ENCODE peak calls at places on chromosomes 4 and X, in five cellular contexts. I is choroid plexus epithelial cell, D is M059J, X is NCI-H2029, M is testis. B is an unnamed sample.

GRCh38 chrX:78092296-78092695 is 11.8 kb upstream of the PGK1 start:
- DNase-seq in I (peak), D (peak), X (no peak), M (no peak), B (no peak)

GRCh38 chr4:16227462-16227868 is 1.2 kb upstream of the TAPT1 start:
- DNase-seq in I (peak), D (peak), X (no peak), M (peak), B (no peak)

GRCh38 chr4:27024807-27025206 is 164.2 kb downstream of the STIM2 start:
- DNase-seq in I (peak), D (no peak), X (no peak), M (no peak), B (no peak)

GRCh38 chr4:38614198-38614597 is 49.8 kb upstream of the KLF3 start:
- DNase-seq in I (peak), D (no peak), X (no peak), M (no peak), B (no peak)

GRCh38 chrX:101415180-101416130 is 7.4 kb downstream of the HNRNPH2 start:
- DNase-seq in I (peak), D (peak), X (peak), M (peak), B (no peak)

GRCh38 chr4:119040261-119040660 is 95.4 kb upstream of the MYOZ2 start:
- DNase-seq in I (peak), D (no peak), X (no peak), M (no peak), B (no peak)

GRCh38 chr4:108651068-108651794 is 832 bp downstream of the OSTC start:
- DNase-seq in I (peak), D (peak), X (no peak), M (no peak), B (no peak)

GRCh38 chr4:82335043-82335442 is 38.7 kb downstream of the HNRNPD start:
- DNase-seq in I (no peak), D (no peak), X (no peak), M (no peak), B (no peak)

GRCh38 chr4:65665951-65666523 is 4.3 kb downstream of the EPHA5 start:
- DNase-seq in I (no peak), D (peak), X (no peak), M (no peak), B (no peak)

GRCh38 chr4:119656986-119657635 is 28.5 kb upstream of the PDE5A start:
- DNase-seq in I (peak), D (peak), X (no peak), M (no peak), B (no peak)

GRCh38 chrX:146707781-146708180 is 101.8 kb upstream of the CXorf51B start:
- DNase-seq in I (no peak), D (no peak), X (no peak), M (no peak), B (no peak)

GRCh38 chrX:12370444-12371089 is 232.3 kb downstream of the FRMPD4 start:
- DNase-seq in I (peak), D (peak), X (no peak), M (peak), B (no peak)

GRCh38 chrX:101659601-101660063 is at the start of gene ARMCX2:
- DNase-seq in I (peak), D (peak), X (no peak), M (peak), B (no peak)

GRCh38 chr4:108219998-108220397 is 51.3 kb upstream of the LEF1 start:
- DNase-seq in I (peak), D (no peak), X (no peak), M (no peak), B (no peak)

GRCh38 chrX:132837971-132838370 is 120.5 kb downstream of the HS6ST2 start:
- DNase-seq in I (no peak), D (no peak), X (no peak), M (no peak), B (no peak)

GRCh38 chr4:25233737-25234389 is at the start of gene PI4K2B:
- DNase-seq in I (peak), D (peak), X (peak), M (peak), B (peak)

GRCh38 chr4:176053785-176054184 is 11.9 kb upstream of the WDR17 start:
- DNase-seq in I (no peak), D (no peak), X (no peak), M (no peak), B (no peak)

GRCh38 chrX:37347420-37347819 is 1.7 kb upstream of the PRRG1 start:
- DNase-seq in I (peak), D (peak), X (no peak), M (no peak), B (no peak)

GRCh38 chr4:171751538-171751937 is 61.7 kb upstream of the GALNTL6 start:
- DNase-seq in I (no peak), D (no peak), X (no peak), M (no peak), B (no peak)

GRCh38 chrX:23503835-23504539 is 163.3 kb upstream of the PRDX4 start:
- DNase-seq in I (peak), D (peak), X (peak), M (peak), B (no peak)

GRCh38 chrX:143994206-143994605 is 110.3 kb downstream of the UBE2NL start:
- DNase-seq in I (no peak), D (no peak), X (no peak), M (no peak), B (no peak)

GRCh38 chr4:168304744-168305459 is 13.7 kb downstream of the DDX60 start:
- DNase-seq in I (peak), D (peak), X (peak), M (no peak), B (no peak)